ENCODE peak calls at places on chromosomes 11 and 22, in six cellular contexts. A, L, B, C, D and Q are unnamed samples.

GRCh38 chr11:10807629-10808552 is 835 bp downstream of the EIF4G2 start:
- DNase-seq in A (peak), L (peak), B (peak), C (peak), D (peak), Q (peak)

GRCh38 chr11:116263770-116264169 is 509.0 kb downstream of the BUD13 start:
- DNase-seq in B (no peak), D (no peak), C (no peak), L (no peak), A (no peak), Q (no peak)

GRCh38 chr11:44416776-44417175 is 106.8 kb upstream of the ALX4 start:
- DNase-seq in B (no peak), A (no peak), C (no peak), L (no peak), D (no peak), Q (peak)

GRCh38 chr11:17063171-17064002 is 14.1 kb downstream of the RPS13 start:
- DNase-seq in A (peak), L (peak), D (peak), B (peak), C (peak), Q (peak)

GRCh38 chr11:46386674-46387073 is 4.9 kb downstream of the CHRM4 start:
- DNase-seq in A (no peak), L (no peak), C (no peak), D (no peak), B (no peak), Q (peak)

GRCh38 chr11:12787847-12788246 is 113.6 kb downstream of the TEAD1 start:
- DNase-seq in C (peak), L (no peak), B (no peak), D (no peak), A (no peak), Q (no peak)

GRCh38 chr11:27635567-27636037 is 64.7 kb downstream of the BDNF start:
- DNase-seq in A (no peak), D (no peak), C (no peak), B (no peak), L (no peak), Q (no peak)

GRCh38 chr22:48675828-48676145 is 1151.9 kb downstream of the BRD1 start:
- DNase-seq in L (no peak), D (no peak), B (no peak), C (no peak), A (no peak), Q (no peak)

GRCh38 chr22:36435516-36436415 is 45.7 kb downstream of the TXN2 start:
- DNase-seq in D (peak), C (no peak), A (peak), L (no peak), B (peak), Q (no peak)

GRCh38 chr11:118175031-118175531 is 1.4 kb downstream of the SCN2B start:
- DNase-seq in D (no peak), L (no peak), B (no peak), C (peak), A (no peak), Q (peak)

GRCh38 chr11:1397146-1397861 is 7.6 kb downstream of the BRSK2 start:
- DNase-seq in C (no peak), L (no peak), B (no peak), D (no peak), A (no peak), Q (no peak)

GRCh38 chr11:1346669-1347390 is 37.4 kb upstream of the TOLLIP start:
- DNase-seq in C (no peak), D (no peak), L (no peak), B (no peak), A (no peak), Q (no peak)

GRCh38 chr11:43542734-43543133 is 137.8 kb upstream of the HSD17B12 start:
- DNase-seq in D (no peak), B (no peak), L (no peak), A (no peak), C (no peak), Q (no peak)

GRCh38 chr11:85029964-85030363 is 597.2 kb downstream of the DLG2 start:
- DNase-seq in C (no peak), A (no peak), L (no peak), B (peak), D (no peak), Q (peak)

GRCh38 chr11:9708544-9708943 is 44.7 kb downstream of the SWAP70 start:
- DNase-seq in B (no peak), L (no peak), D (no peak), C (no peak), A (no peak), Q (no peak)

GRCh38 chr11:126035718-126036117 is 26.9 kb downstream of the CDON start:
- DNase-seq in C (no peak), B (no peak), A (no peak), D (no peak), L (no peak), Q (no peak)

GRCh38 chr11:33892906-33893594 is 1.2 kb upstream of the LMO2 start:
- DNase-seq in L (no peak), D (no peak), B (no peak), C (no peak), A (no peak), Q (no peak)

GRCh38 chr22:29702931-29703594 is 16.7 kb upstream of the CABP7 start:
- DNase-seq in L (no peak), D (no peak), B (no peak), A (no peak), C (no peak), Q (no peak)

GRCh38 chr11:128061321-128061871 is 526.0 kb downstream of the ETS1 start:
- DNase-seq in B (peak), A (no peak), C (no peak), D (no peak), L (no peak), Q (no peak)

GRCh38 chr22:44587004-44587793 is 89.2 kb upstream of the RTL6 start:
- DNase-seq in L (no peak), A (no peak), C (peak), D (no peak), B (peak), Q (no peak)

GRCh38 chr22:48444320-48445112 is 1383.2 kb downstream of the BRD1 start:
- DNase-seq in L (no peak), B (no peak), D (no peak), A (no peak), C (no peak), Q (no peak)

GRCh38 chr22:19882446-19883381 is 28.0 kb upstream of the GNB1L start:
- DNase-seq in A (no peak), D (no peak), L (no peak), B (no peak), C (no peak), Q (no peak)

GRCh38 chr11:72378704-72379383 is 55.5 kb downstream of the CLPB start:
- DNase-seq in D (no peak), L (no peak), B (no peak), A (no peak), C (peak), Q (no peak)

GRCh38 chr22:37163096-37163489 is 13.4 kb upstream of the IL2RB start:
- DNase-seq in B (no peak), L (no peak), D (no peak), A (no peak), C (no peak), Q (no peak)

GRCh38 chr22:46150615-46151423 is 493 bp downstream of the PPARA start:
- DNase-seq in L (peak), B (no peak), D (peak), C (peak), A (peak), Q (no peak)

GRCh38 chr11:105081412-105082150 is 36.4 kb upstream of the CARD16 start:
- DNase-seq in L (no peak), D (no peak), A (no peak), C (no peak), B (no peak), Q (no peak)

GRCh38 chr11:35180311-35181233 is 41.6 kb downstream of the CD44 start:
- DNase-seq in C (no peak), B (no peak), L (no peak), D (no peak), A (no peak), Q (no peak)

GRCh38 chr11:15941206-15941770 is 415.1 kb downstream of the SOX6 start:
- DNase-seq in A (no peak), D (no peak), B (no peak), C (peak), L (peak), Q (peak)

GRCh38 chr11:95147364-95147905 is 57.8 kb downstream of the ENDOD1 start:
- DNase-seq in A (no peak), L (no peak), D (no peak), B (no peak), C (peak), Q (peak)

GRCh38 chr11:69134957-69135356 is 20.8 kb upstream of the SMIM38 start:
- DNase-seq in A (no peak), L (no peak), D (no peak), C (no peak), B (no peak), Q (no peak)

GRCh38 chr11:10526974-10527918 is 13.7 kb downstream of the RNF141 start:
- DNase-seq in A (no peak), B (no peak), L (no peak), D (no peak), C (no peak), Q (peak)

GRCh38 chr11:104214517-104214916 is 50.6 kb upstream of the PDGFD start:
- DNase-seq in L (no peak), A (no peak), B (no peak), C (no peak), D (no peak), Q (no peak)

GRCh38 chr11:8058216-8058615 is 22.8 kb upstream of the TUB start:
- DNase-seq in L (no peak), A (no peak), B (no peak), C (no peak), D (no peak), Q (no peak)

GRCh38 chr11:2524446-2525165 is 79.8 kb downstream of the KCNQ1 start:
- DNase-seq in B (no peak), C (no peak), D (peak), A (no peak), L (peak), Q (no peak)

GRCh38 chr11:31769241-31769640 is 41.9 kb downstream of the PAX6 start:
- DNase-seq in L (no peak), C (no peak), B (no peak), D (no peak), A (no peak), Q (no peak)

GRCh38 chr11:131809203-131809948 is 439.0 kb downstream of the NTM start:
- DNase-seq in A (no peak), C (no peak), L (no peak), B (no peak), D (no peak), Q (no peak)

GRCh38 chr11:78039919-78040671 is 17.0 kb upstream of the KCTD14 start:
- DNase-seq in D (no peak), A (no peak), C (peak), L (peak), B (peak), Q (peak)

GRCh38 chr11:62000539-62001446 is 33.4 kb upstream of the FTH1 start:
- DNase-seq in A (no peak), D (no peak), B (no peak), L (no peak), C (no peak), Q (no peak)

GRCh38 chr11:111355101-111355500 is 24.0 kb downstream of the POU2AF1 start:
- DNase-seq in D (no peak), A (no peak), B (no peak), C (no peak), L (no peak), Q (no peak)